ENCODE peak calls at places on chromosomes 13 and 19, in five cellular contexts. One of them, this sample, is unnamed.

GRCh38 chr19:8333771-8334457 is 9.1 kb downstream of the KANK3 start:
- DNase-seq in adipocyte: no peak
- DNase-seq in NT2/D1: no peak
- DNase-seq in erythroblast: no peak
- DNase-seq in NCI-H1930: no peak
- DNase-seq in this sample: no peak

GRCh38 chr13:99418663-99419140 is 82.6 kb upstream of the TM9SF2 start:
- DNase-seq in NT2/D1: no peak
- DNase-seq in adipocyte: no peak
- DNase-seq in NCI-H1930: no peak
- DNase-seq in erythroblast: no peak
- DNase-seq in this sample: no peak

GRCh38 chr13:75454497-75454896 is 27.5 kb downstream of the TBC1D4 start:
- DNase-seq in erythroblast: no peak
- DNase-seq in NT2/D1: no peak
- DNase-seq in adipocyte: no peak
- DNase-seq in NCI-H1930: no peak
- DNase-seq in this sample: no peak

GRCh38 chr19:35211545-35212230 is 16.9 kb downstream of the FAM187B start:
- DNase-seq in erythroblast: no peak
- DNase-seq in NCI-H1930: no peak
- DNase-seq in adipocyte: no peak
- DNase-seq in NT2/D1: no peak
- DNase-seq in this sample: no peak

GRCh38 chr13:44393391-44393790 is 19.8 kb downstream of the SERP2 start:
- DNase-seq in adipocyte: no peak
- DNase-seq in NT2/D1: no peak
- DNase-seq in erythroblast: peak
- DNase-seq in NCI-H1930: no peak
- DNase-seq in this sample: no peak

GRCh38 chr13:42548731-42549554 is 25.0 kb upstream of the TNFSF11 start:
- DNase-seq in erythroblast: no peak
- DNase-seq in NCI-H1930: no peak
- DNase-seq in adipocyte: no peak
- DNase-seq in NT2/D1: no peak
- DNase-seq in this sample: no peak

GRCh38 chr19:15439078-15439799 is 10.5 kb downstream of the WIZ start:
- DNase-seq in erythroblast: no peak
- DNase-seq in adipocyte: no peak
- DNase-seq in NCI-H1930: no peak
- DNase-seq in NT2/D1: no peak
- DNase-seq in this sample: no peak

GRCh38 chr19:10372698-10373097 is 7.7 kb downstream of the TYK2 start:
- DNase-seq in NT2/D1: no peak
- DNase-seq in adipocyte: no peak
- DNase-seq in NCI-H1930: no peak
- DNase-seq in erythroblast: no peak
- DNase-seq in this sample: no peak

GRCh38 chr19:33752018-33752790 is 44.5 kb upstream of the KCTD15 start:
- DNase-seq in erythroblast: no peak
- DNase-seq in NT2/D1: no peak
- DNase-seq in adipocyte: no peak
- DNase-seq in NCI-H1930: peak
- DNase-seq in this sample: no peak

GRCh38 chr13:21576424-21576823 is 27.5 kb downstream of the MICU2 start:
- DNase-seq in adipocyte: no peak
- DNase-seq in NT2/D1: no peak
- DNase-seq in erythroblast: peak
- DNase-seq in NCI-H1930: no peak
- DNase-seq in this sample: peak

GRCh38 chr19:43318203-43318602 is 35.3 kb upstream of the CD177 start:
- DNase-seq in adipocyte: no peak
- DNase-seq in NCI-H1930: no peak
- DNase-seq in erythroblast: no peak
- DNase-seq in NT2/D1: no peak
- DNase-seq in this sample: no peak

GRCh38 chr13:20388184-20388583 is 137.5 kb downstream of the CRYL1 start:
- DNase-seq in NT2/D1: no peak
- DNase-seq in NCI-H1930: no peak
- DNase-seq in erythroblast: no peak
- DNase-seq in adipocyte: no peak
- DNase-seq in this sample: no peak

This sample was measured in HTR-8/SVneo.